ENCODE peak calls at places on chromosomes 7 and 10, in ten cellular contexts. S, O, R, K, G, U, D, W, Z and L are unnamed samples. For H3K27me3, the result is how much of the 10 kb centered on the place peaks cover.

GRCh38 chr10:74418285-74418872 is 267.4 kb downstream of the ADK start:
- DNase-seq in Z (no peak), O (no peak), K (no peak), S (no peak), G (peak), U (no peak), W (no peak), R (peak), D (no peak), L (no peak)

GRCh38 chr10:3071405-3072198 is 4.3 kb downstream of the PFKP start:
- DNase-seq in U (no peak), D (no peak), S (no peak), W (no peak), Z (peak), R (peak), G (no peak), O (no peak), K (peak), L (no peak)

GRCh38 chr10:109914966-109915365 is 8.3 kb downstream of the XPNPEP1 start:
- DNase-seq in G (no peak), K (peak), S (peak), Z (peak), U (no peak), O (peak), D (no peak), R (peak), W (no peak), L (no peak)

GRCh38 chr10:73750807-73751206 is 6.6 kb downstream of the SEC24C start:
- DNase-seq in G (no peak), K (no peak), Z (no peak), W (no peak), R (no peak), O (no peak), S (no peak), D (no peak), U (no peak), L (no peak)

GRCh38 chr7:127419196-127419595 is 26.7 kb upstream of the ZNF800 start:
- DNase-seq in R (no peak), D (no peak), O (no peak), S (no peak), G (no peak), Z (no peak), K (no peak), U (no peak), W (no peak), L (no peak)

GRCh38 chr7:100687261-100687660 is 6.8 kb downstream of the GIGYF1 start:
- DNase-seq in R (no peak), G (no peak), O (no peak), U (no peak), K (no peak), W (no peak), D (no peak), Z (no peak), S (no peak), L (no peak)

GRCh38 chr10:73634397-73634796 is 6.9 kb downstream of the MYOZ1 start:
- DNase-seq in O (no peak), Z (no peak), K (no peak), U (no peak), R (peak), W (no peak), D (no peak), G (no peak), S (no peak), L (no peak)

GRCh38 chr7:95687759-95688343 is 84.5 kb upstream of the DYNC1I1 start:
- DNase-seq in O (no peak), U (no peak), K (peak), W (no peak), S (peak), G (peak), D (peak), Z (peak), R (peak), L (no peak)

GRCh38 chr10:83555264-83555663 is 584.0 kb upstream of the GHITM start:
- DNase-seq in K (no peak), G (no peak), U (no peak), Z (no peak), D (no peak), W (no peak), S (no peak), R (no peak), O (no peak), L (peak)

GRCh38 chr10:63120554-63120953 is 12.6 kb upstream of the NRBF2 start:
- DNase-seq in W (no peak), S (no peak), Z (no peak), G (no peak), D (no peak), R (peak), K (peak), U (no peak), O (no peak), L (peak)

GRCh38 chr7:32316831-32317230 is 173.3 kb downstream of the LSM5 start:
- DNase-seq in S (no peak), D (no peak), O (no peak), Z (no peak), K (no peak), G (no peak), W (no peak), R (no peak), U (no peak), L (no peak)

GRCh38 chr7:74449809-74450397 is 3.8 kb upstream of the GTF2IRD1 start:
- DNase-seq in Z (peak), U (peak), R (peak), K (peak), G (peak), S (peak), D (peak), W (peak), O (peak), L (no peak)

GRCh38 chr10:47025540-47026300 is 114.5 kb downstream of the PTPN20 start:
- DNase-seq in U (peak), O (no peak), W (no peak), D (no peak), R (peak), K (peak), Z (no peak), S (no peak), G (no peak), L (no peak)

GRCh38 chr7:152866791-152867481 is 107.4 kb downstream of the ACTR3B start:
- DNase-seq in G (no peak), W (no peak), S (no peak), D (no peak), R (no peak), Z (no peak), K (no peak), O (no peak), U (no peak), L (no peak)

GRCh38 chr10:64116731-64117130 is 595.5 kb downstream of the REEP3 start:
- DNase-seq in O (no peak), K (no peak), Z (no peak), R (no peak), G (peak), S (no peak), D (no peak), U (no peak), W (no peak), L (no peak)

GRCh38 chr7:134419875-134420274 is 39.0 kb downstream of the AKR1B1 start:
- DNase-seq in U (no peak), O (no peak), D (no peak), Z (no peak), K (peak), S (no peak), W (no peak), G (no peak), R (no peak), L (no peak)

GRCh38 chr7:31094271-31094670 is 42.2 kb downstream of the ADCYAP1R1 start:
- DNase-seq in Z (no peak), G (no peak), R (no peak), U (no peak), O (no peak), D (no peak), S (no peak), K (no peak), W (no peak), L (no peak)

GRCh38 chr10:132319853-132320669 is 11.9 kb upstream of the LRRC27 start:
- DNase-seq in Z (no peak), O (no peak), G (no peak), R (peak), K (peak), S (peak), U (no peak), D (no peak), W (no peak), L (peak)

GRCh38 chr10:114603943-114604342 is 54.1 kb downstream of the ABLIM1 start:
- DNase-seq in W (no peak), S (no peak), U (no peak), D (no peak), K (no peak), O (peak), G (no peak), R (peak), Z (no peak), L (no peak)

GRCh38 chr7:13800694-13801448 is 188.6 kb downstream of the ETV1 start:
- DNase-seq in W (no peak), K (peak), D (no peak), G (no peak), S (no peak), Z (no peak), U (no peak), O (no peak), R (peak), L (no peak)

GRCh38 chr7:114929570-114929969 is 7.7 kb downstream of the MDFIC start:
- DNase-seq in G (peak), U (no peak), R (no peak), W (no peak), Z (no peak), O (no peak), K (no peak), D (no peak), S (no peak), L (no peak)

GRCh38 chr10:12909182-12909835 is 92.2 kb downstream of the CCDC3 start:
- DNase-seq in R (no peak), U (no peak), O (no peak), S (no peak), Z (no peak), G (no peak), D (no peak), K (no peak), W (no peak), L (no peak)

GRCh38 chr10:122847782-122848604 is 2.3 kb upstream of the CUZD1 start:
- DNase-seq in O (no peak), G (no peak), S (no peak), U (no peak), D (no peak), Z (no peak), K (no peak), W (no peak), R (peak), L (no peak)

GRCh38 chr7:120842131-120842621 is 15.8 kb downstream of the TSPAN12 start:
- DNase-seq in O (no peak), S (peak), W (no peak), D (no peak), Z (no peak), U (no peak), R (no peak), G (peak), K (no peak), L (no peak)

GRCh38 chr10:124066744-124067714 is 26.4 kb downstream of the CHST15 start:
- DNase-seq in U (no peak), O (no peak), W (no peak), K (no peak), Z (no peak), R (no peak), S (no peak), D (no peak), G (peak), L (no peak)

GRCh38 chr10:86650151-86650550 is 4.2 kb upstream of the OPN4 start:
- DNase-seq in O (no peak), S (no peak), Z (no peak), K (no peak), R (no peak), W (no peak), D (no peak), G (no peak), U (peak), L (no peak)

GRCh38 chr7:19294629-19295028 is 149.4 kb upstream of the FERD3L start:
- DNase-seq in S (no peak), D (no peak), G (no peak), Z (no peak), W (no peak), O (no peak), R (peak), K (peak), U (no peak), L (peak)

GRCh38 chr7:139321071-139321745 is 19.9 kb upstream of the FMC1 start:
- DNase-seq in W (no peak), R (peak), S (peak), Z (no peak), U (no peak), K (peak), G (peak), D (no peak), O (no peak), L (no peak)

GRCh38 chr7:118026791-118027190 is 153.6 kb upstream of the CTTNBP2 start:
- DNase-seq in K (no peak), U (no peak), G (no peak), W (no peak), D (no peak), R (no peak), Z (no peak), S (no peak), O (no peak), L (no peak)

GRCh38 chr7:24419070-24419469 is 135.1 kb downstream of the NPY start:
- DNase-seq in Z (peak), O (no peak), S (no peak), W (no peak), R (peak), U (no peak), K (peak), D (no peak), G (peak), L (no peak)

GRCh38 chr7:142717453-142717852 is 31.8 kb upstream of the PRSS1 start:
- DNase-seq in S (no peak), O (no peak), G (no peak), K (no peak), W (no peak), Z (no peak), U (no peak), D (no peak), R (no peak), L (no peak)

GRCh38 chr10:65342226-65342625 is 1583.6 kb upstream of the LRRTM3 start:
- DNase-seq in G (no peak), O (no peak), S (no peak), R (no peak), D (no peak), Z (no peak), U (no peak), K (no peak), W (no peak), L (no peak)

GRCh38 chr10:90871279-90871760 is 454 bp upstream of the RPP30 start:
- DNase-seq in R (peak), S (peak), Z (no peak), U (no peak), D (peak), W (no peak), O (peak), K (peak), G (peak), L (no peak)

GRCh38 chr7:2808891-2809660 is 35.0 kb downstream of the GNA12 start:
- DNase-seq in O (no peak), Z (no peak), W (no peak), G (no peak), U (no peak), S (no peak), R (no peak), D (peak), K (no peak), L (no peak)

GRCh38 chr7:2807455-2807845 is 36.7 kb downstream of the GNA12 start:
- DNase-seq in O (no peak), W (no peak), D (no peak), S (no peak), R (peak), Z (no peak), U (no peak), G (no peak), K (peak), L (no peak)

GRCh38 chr7:2806571-2806970 is 37.5 kb downstream of the GNA12 start:
- DNase-seq in O (no peak), S (no peak), W (no peak), K (no peak), Z (no peak), U (no peak), D (no peak), R (no peak), G (no peak), L (no peak)

GRCh38 chr7:2809903-2810628 is 34.0 kb downstream of the GNA12 start:
- DNase-seq in D (peak), S (no peak), U (no peak), O (no peak), K (peak), W (no peak), G (no peak), Z (no peak), R (no peak), L (no peak)

DNA sequence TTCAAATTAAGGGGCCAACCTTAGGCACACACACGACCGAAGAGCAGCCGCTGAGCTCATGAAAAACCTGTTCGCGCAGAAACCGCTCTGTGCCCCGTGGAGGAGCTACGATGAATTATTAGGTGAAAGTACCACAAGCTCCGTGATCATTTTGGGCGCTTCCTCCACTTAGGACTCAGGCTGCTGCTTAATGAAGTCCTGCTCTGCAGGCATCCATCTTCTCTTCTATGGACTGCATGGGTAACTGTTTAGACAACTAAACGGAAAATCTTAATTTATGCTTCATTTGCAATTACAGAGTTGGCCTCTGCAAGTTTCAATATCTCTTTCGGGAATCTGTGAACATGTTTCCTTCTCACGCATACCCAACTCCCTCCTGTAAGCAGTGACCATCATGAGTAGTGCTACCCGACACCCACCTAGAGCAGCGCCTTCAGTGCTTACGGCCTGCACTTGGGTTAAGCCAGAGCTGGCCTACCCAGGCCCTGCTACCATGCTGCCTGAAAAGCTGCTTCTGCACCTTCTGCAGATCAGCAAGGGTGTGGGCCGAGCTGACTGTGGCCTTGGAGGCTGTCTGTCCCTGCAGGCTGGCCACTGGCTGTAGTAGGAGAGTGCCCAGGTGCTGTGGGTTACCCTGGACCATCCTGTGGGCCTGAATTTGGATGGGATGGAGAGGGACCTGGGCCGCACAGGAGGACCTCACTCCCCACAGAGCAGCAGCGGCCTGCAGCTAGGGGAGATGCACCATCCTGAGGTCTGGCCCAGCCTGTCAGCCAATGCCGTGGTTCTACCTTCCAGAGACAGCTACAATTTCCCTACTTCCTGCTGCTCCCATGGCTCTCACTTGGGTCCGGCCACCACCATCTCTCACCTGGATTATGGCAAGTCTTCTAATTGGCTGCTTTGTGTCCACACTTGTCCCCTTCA is 36.0 kb downstream of the GNA12 start:
- DNase-seq in R (peak), G (no peak), O (no peak), D (peak), Z (no peak), U (no peak), W (no peak), K (peak), S (no peak), L (no peak)
- H3K27me3 ChIP-seq in R (under half), G (under half), O (under half), D (under half), Z (under half), U (under half), W (under half), K (under half), S (under half), L (under half)

DNA sequence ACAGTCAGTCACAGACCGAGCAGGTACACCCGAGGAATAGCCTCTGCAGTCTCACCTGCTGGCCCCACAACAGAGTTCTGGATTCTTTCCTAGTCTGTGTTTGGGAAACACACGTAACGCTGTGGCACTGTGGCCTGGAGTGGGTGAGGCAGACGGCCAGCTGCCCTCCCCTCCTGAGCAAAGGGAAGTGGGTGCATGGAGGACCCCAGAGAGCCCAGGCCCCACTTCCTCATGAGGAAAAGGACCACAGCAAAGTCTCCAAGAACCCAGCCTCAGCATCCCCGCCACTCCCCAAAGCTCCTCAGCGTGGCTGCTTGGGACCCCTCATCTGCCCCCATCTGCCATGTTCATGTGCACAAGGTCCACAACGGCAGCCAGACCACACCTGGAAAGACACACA is 530.2 kb downstream of the PTPRN2 start:
- DNase-seq in U (no peak), K (no peak), O (no peak), S (no peak), R (no peak), W (no peak), Z (no peak), D (no peak), G (no peak), L (no peak)
- H3K27me3 ChIP-seq in U (under half), K (under half), O (under half), S (under half), R (under half), W (under half), Z (under half), D (under half), G (under half), L (under half)

DNA sequence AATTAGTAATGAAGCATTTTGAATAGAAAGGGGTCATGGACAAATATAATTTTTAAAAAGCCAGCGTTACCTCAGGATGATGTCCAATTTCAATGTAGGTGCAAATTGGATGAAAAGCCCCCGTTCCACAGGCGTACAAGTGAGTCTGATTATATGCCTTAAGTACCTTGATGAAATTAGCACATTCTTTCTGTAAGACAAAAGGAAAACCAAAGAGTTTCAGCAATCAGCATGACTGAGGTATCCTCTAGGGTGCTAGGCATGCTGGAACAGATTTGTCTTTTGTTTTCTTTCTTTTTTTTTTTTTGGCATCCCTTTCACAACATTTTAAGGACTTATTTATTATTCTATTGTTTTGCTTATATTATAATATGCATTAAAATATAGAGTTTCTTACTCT is 84.2 kb downstream of the SEMA3A start:
- DNase-seq in Z (no peak), S (no peak), O (no peak), G (peak), U (no peak), D (no peak), K (no peak), R (no peak), W (no peak), L (no peak)
- H3K27me3 ChIP-seq in Z (under half), S (under half), O (under half), G (under half), U (under half), D (under half), K (under half), R (under half), W (under half), L (under half)

GRCh38 chr10:49408437-49409306 is 12.8 kb upstream of the DRGX start:
- DNase-seq in Z (peak), S (peak), R (no peak), U (no peak), D (no peak), K (no peak), W (no peak), O (no peak), G (peak), L (no peak)
- H3K27me3 ChIP-seq in Z (under half), S (under half), R (under half), U (under half), D (under half), K (half or more), W (under half), O (under half), G (under half), L (under half)

GRCh38 chr7:27125986-27126394 is 4.6 kb downstream of the HOXA4 start:
- DNase-seq in O (no peak), G (no peak), W (no peak), D (no peak), R (no peak), K (no peak), S (no peak), Z (no peak), U (no peak), L (no peak)
- H3K27me3 ChIP-seq in O (under half), G (half or more), W (under half), D (under half), R (under half), K (under half), S (under half), Z (under half), U (under half), L (under half)